ENCODE peak calls at places on chromosomes 7 and 10, in nine cellular contexts. D is activated CD8-positive, alpha-beta memory T cell treated with anti-CD3 and anti-CD28 coated beads for 48 hours; L is choroid plexus epithelial cell; V is left colon; I is amniotic stem cell; O is HL-60; K is stimulated activated CD4-positive, alpha-beta T cell treated with anti-CD3 and anti-CD28 coated beads, Interleukin-12 subunit alpha, Interleukin-12 subunit beta, amount 100 ng/mL, for 48 hours; H is PC-3; N is NCI-H748 treated with DMSO at 0.1 percent for 48 hours. G is an unnamed sample.
A peak's percentile ranks its signal among the peaks of the same experiment; 100 is the strongest.

GRCh38 chr10:99612167-99612831 is 7.9 kb downstream of the SLC25A28 start:
- DNase-seq in D (no peak), L (peak; percentile 76), V (no peak), I (peak; percentile 17), O (no peak), K (no peak), H (peak; percentile 78), N (peak; percentile 20), G (peak; percentile 54)

GRCh38 chr7:95840953-95841950 is 68.9 kb downstream of the DYNC1I1 start:
- DNase-seq in D (no peak), L (peak; percentile 3), V (no peak), I (no peak), O (peak; percentile 6), K (no peak), H (peak; percentile 38), N (no peak), G (no peak)

GRCh38 chr10:27713906-27714305 is 31.7 kb downstream of the MKX start:
- DNase-seq in D (no peak), L (no peak), V (no peak), I (no peak), O (no peak), K (no peak), H (no peak), N (no peak), G (no peak)

GRCh38 chr10:22319559-22320558 is 1.0 kb upstream of the BMI1 start:
- DNase-seq in D (no peak), L (peak; percentile 23), V (peak; percentile 28), I (no peak), O (no peak), K (no peak), H (peak; percentile 57), N (no peak), G (no peak)

GRCh38 chr7:1298051-1298937 is 65.6 kb downstream of the UNCX start:
- DNase-seq in D (no peak), L (no peak), V (peak; percentile 23), I (no peak), O (no peak), K (no peak), H (no peak), N (no peak), G (peak; percentile 30)

GRCh38 chr10:84820596-84820995 is 492.2 kb downstream of the CCSER2 start:
- DNase-seq in D (no peak), L (no peak), V (no peak), I (no peak), O (no peak), K (no peak), H (no peak), N (no peak), G (no peak)

GRCh38 chr7:38929460-38930171 is 20.6 kb upstream of the VPS41 start:
- DNase-seq in D (no peak), L (peak; percentile 21), V (no peak), I (no peak), O (peak; percentile 28), K (no peak), H (no peak), N (no peak), G (no peak)

GRCh38 chr7:67843001-67843400 is 846.4 kb downstream of the TYW1 start:
- DNase-seq in D (no peak), L (no peak), V (no peak), I (no peak), O (no peak), K (no peak), H (no peak), N (no peak), G (no peak)

GRCh38 chr7:11811709-11812108 is 20.3 kb downstream of the THSD7A start:
- DNase-seq in D (no peak), L (no peak), V (no peak), I (no peak), O (no peak), K (no peak), H (no peak), N (no peak), G (no peak)

GRCh38 chr10:82934429-82934828 is 1059.4 kb downstream of the NRG3 start:
- DNase-seq in D (no peak), L (no peak), V (no peak), I (no peak), O (no peak), K (no peak), H (no peak), N (no peak), G (no peak)

GRCh38 chr7:11831383-11831726 is 643 bp downstream of the THSD7A start:
- DNase-seq in D (no peak), L (peak; percentile 39), V (no peak), I (no peak), O (no peak), K (no peak), H (no peak), N (peak; percentile 43), G (no peak)

GRCh38 chr10:105041956-105042355 is 400.9 kb downstream of the SORCS3 start:
- DNase-seq in D (no peak), L (no peak), V (no peak), I (no peak), O (no peak), K (no peak), H (no peak), N (no peak), G (no peak)

GRCh38 chr10:8360814-8361509 is 306.5 kb downstream of the GATA3 start:
- DNase-seq in D (no peak), L (no peak), V (no peak), I (no peak), O (no peak), K (no peak), H (peak; percentile 14), N (no peak), G (no peak)

GRCh38 chr7:139683137-139683871 is 94.5 kb downstream of the HIPK2 start:
- DNase-seq in D (no peak), L (peak; percentile 94), V (no peak), I (no peak), O (no peak), K (no peak), H (peak; percentile 52), N (no peak), G (no peak)

GRCh38 chr10:96512524-96512991 is 1.2 kb downstream of the TLL2 start:
- DNase-seq in D (no peak), L (peak; percentile 28), V (peak; percentile 37), I (no peak), O (no peak), K (no peak), H (no peak), N (no peak), G (no peak)

GRCh38 chr7:154875297-154875696 is 127.6 kb downstream of the PAXIP1 start:
- DNase-seq in D (no peak), L (no peak), V (no peak), I (no peak), O (no peak), K (no peak), H (no peak), N (no peak), G (no peak)

GRCh38 chr7:92874567-92874966 is 38.2 kb upstream of the CDK6 start:
- DNase-seq in D (no peak), L (peak; percentile 68), V (no peak), I (no peak), O (no peak), K (no peak), H (no peak), N (no peak), G (no peak)

GRCh38 chr10:11680496-11680895 is 61.7 kb upstream of the ECHDC3 start:
- DNase-seq in D (no peak), L (no peak), V (no peak), I (no peak), O (no peak), K (no peak), H (no peak), N (no peak), G (no peak)

GRCh38 chr7:128201067-128201689 is 39.9 kb upstream of the LEP start:
- DNase-seq in D (no peak), L (no peak), V (no peak), I (no peak), O (no peak), K (no peak), H (no peak), N (no peak), G (no peak)

GRCh38 chr7:75950111-75950681 is 35.2 kb downstream of the POR start:
- DNase-seq in D (no peak), L (no peak), V (no peak), I (no peak), O (no peak), K (no peak), H (peak; percentile 18), N (no peak), G (peak; percentile 67)

GRCh38 chr7:71633571-71634008 is 501.6 kb downstream of the GALNT17 start:
- DNase-seq in D (no peak), L (peak; percentile 94), V (no peak), I (no peak), O (no peak), K (no peak), H (peak; percentile 35), N (no peak), G (no peak)

GRCh38 chr10:62654966-62655336 is 149.6 kb upstream of the ADO start:
- DNase-seq in D (no peak), L (no peak), V (no peak), I (no peak), O (no peak), K (no peak), H (no peak), N (no peak), G (no peak)

GRCh38 chr7:148856035-148856881 is 27.8 kb downstream of the EZH2 start:
- DNase-seq in D (no peak), L (peak; percentile 66), V (peak; percentile 55), I (peak; percentile 1), O (no peak), K (peak; percentile 15), H (peak; percentile 57), N (no peak), G (no peak)

GRCh38 chr10:94546058-94546595 is 539 bp downstream of the HELLS start:
- DNase-seq in D (no peak), L (peak; percentile 33), V (no peak), I (no peak), O (peak; percentile 17), K (no peak), H (peak; percentile 18), N (peak; percentile 27), G (no peak)

GRCh38 chr10:43211431-43212042 is 55.3 kb downstream of the RASGEF1A start:
- DNase-seq in D (no peak), L (no peak), V (no peak), I (no peak), O (no peak), K (no peak), H (no peak), N (no peak), G (peak; percentile 40)

GRCh38 chr7:43522406-43523156 is 60.3 kb upstream of the STK17A start:
- DNase-seq in D (no peak), L (peak; percentile 65), V (no peak), I (peak; percentile 38), O (no peak), K (no peak), H (peak; percentile 2), N (no peak), G (no peak)

GRCh38 chr7:11835260-11835659 is 3.3 kb upstream of the THSD7A start:
- DNase-seq in D (no peak), L (peak; percentile 30), V (no peak), I (no peak), O (no peak), K (no peak), H (peak; percentile 32), N (no peak), G (no peak)

GRCh38 chr10:122199689-122200088 is 71.4 kb upstream of the BTBD16 start:
- DNase-seq in D (no peak), L (no peak), V (no peak), I (no peak), O (no peak), K (no peak), H (no peak), N (no peak), G (no peak)

GRCh38 chr10:122276611-122277205 is 5.6 kb downstream of the BTBD16 start:
- DNase-seq in D (no peak), L (peak; percentile 74), V (no peak), I (no peak), O (no peak), K (no peak), H (no peak), N (no peak), G (no peak)

GRCh38 chr7:69657331-69657730 is 59.1 kb downstream of the AUTS2 start:
- DNase-seq in D (no peak), L (no peak), V (no peak), I (no peak), O (no peak), K (no peak), H (no peak), N (peak; percentile 63), G (no peak)

GRCh38 chr7:30594055-30594539 is 581 bp upstream of the GARS1 start:
- DNase-seq in D (peak; percentile 15), L (peak; percentile 41), V (peak; percentile 53), I (no peak), O (peak; percentile 55), K (peak; percentile 26), H (no peak), N (no peak), G (peak; percentile 63)